ENCODE peak calls at places on chromosomes 13 and 19, in eight cellular contexts. One of them, this sample, is unnamed.

GRCh38 chr19:6056801-6057650 is 53.3 kb downstream of the RFX2 start:
- DNase-seq in ovary: peak; percentile 92
- DNase-seq in HepG2: peak; percentile 77
- DNase-seq in SK-N-SH: no peak
- DNase-seq in tibial nerve: no peak
- DNase-seq in stomach: peak; percentile 47
- DNase-seq in upper lobe of left lung: peak; percentile 77
- DNase-seq in transverse colon: peak; percentile 70
- DNase-seq in this sample: peak; percentile 94

GRCh38 chr13:40916207-40916998 is 102.7 kb downstream of the ELF1 start:
- DNase-seq in ovary: no peak
- DNase-seq in HepG2: no peak
- DNase-seq in SK-N-SH: peak; percentile 54
- DNase-seq in tibial nerve: no peak
- DNase-seq in stomach: no peak
- DNase-seq in upper lobe of left lung: no peak
- DNase-seq in transverse colon: no peak
- DNase-seq in this sample: no peak

GRCh38 chr13:46369506-46370268 is 17.4 kb downstream of the RUBCNL start:
- DNase-seq in ovary: no peak
- DNase-seq in HepG2: no peak
- DNase-seq in SK-N-SH: no peak
- DNase-seq in tibial nerve: no peak
- DNase-seq in stomach: no peak
- DNase-seq in upper lobe of left lung: no peak
- DNase-seq in transverse colon: no peak
- DNase-seq in this sample: no peak

GRCh38 chr19:45577111-45577905 is 7.3 kb downstream of the OPA3 start:
- DNase-seq in ovary: peak; percentile 40
- DNase-seq in HepG2: peak; percentile 86
- DNase-seq in SK-N-SH: no peak
- DNase-seq in tibial nerve: no peak
- DNase-seq in stomach: peak; percentile 71
- DNase-seq in upper lobe of left lung: no peak
- DNase-seq in transverse colon: peak; percentile 60
- DNase-seq in this sample: peak; percentile 79

GRCh38 chr19:2983351-2984195 is 6.2 kb downstream of the TLE6 start:
- DNase-seq in ovary: peak; percentile 77
- DNase-seq in HepG2: no peak
- DNase-seq in SK-N-SH: peak; percentile 87
- DNase-seq in tibial nerve: peak; percentile 37
- DNase-seq in stomach: no peak
- DNase-seq in upper lobe of left lung: peak; percentile 66
- DNase-seq in transverse colon: peak; percentile 30
- DNase-seq in this sample: peak; percentile 86

GRCh38 chr19:33278403-33279269 is 23.7 kb downstream of the CEBPA start:
- DNase-seq in ovary: no peak
- DNase-seq in HepG2: peak; percentile 61
- DNase-seq in SK-N-SH: no peak
- DNase-seq in tibial nerve: no peak
- DNase-seq in stomach: no peak
- DNase-seq in upper lobe of left lung: peak; percentile 67
- DNase-seq in transverse colon: no peak
- DNase-seq in this sample: no peak

GRCh38 chr13:91406619-91407018 is 8.2 kb downstream of the GPC5 start:
- DNase-seq in ovary: no peak
- DNase-seq in HepG2: peak; percentile 79
- DNase-seq in SK-N-SH: peak; percentile 21
- DNase-seq in tibial nerve: no peak
- DNase-seq in stomach: no peak
- DNase-seq in upper lobe of left lung: no peak
- DNase-seq in transverse colon: no peak
- DNase-seq in this sample: no peak

GRCh38 chr19:45446944-45447343 is 20.9 kb upstream of the FOSB start:
- DNase-seq in ovary: no peak
- DNase-seq in HepG2: no peak
- DNase-seq in SK-N-SH: no peak
- DNase-seq in tibial nerve: no peak
- DNase-seq in stomach: no peak
- DNase-seq in upper lobe of left lung: no peak
- DNase-seq in transverse colon: no peak
- DNase-seq in this sample: no peak

GRCh38 chr19:43682824-43683661 is 13.1 kb upstream of the PLAUR start:
- DNase-seq in ovary: no peak
- DNase-seq in HepG2: no peak
- DNase-seq in SK-N-SH: no peak
- DNase-seq in tibial nerve: no peak
- DNase-seq in stomach: no peak
- DNase-seq in upper lobe of left lung: no peak
- DNase-seq in transverse colon: no peak
- DNase-seq in this sample: no peak

GRCh38 chr19:40267601-40267997 is 17.5 kb downstream of the AKT2 start:
- DNase-seq in ovary: no peak
- DNase-seq in HepG2: no peak
- DNase-seq in SK-N-SH: no peak
- DNase-seq in tibial nerve: no peak
- DNase-seq in stomach: no peak
- DNase-seq in upper lobe of left lung: no peak
- DNase-seq in transverse colon: no peak
- DNase-seq in this sample: no peak

GRCh38 chr19:57241181-57241580 is 749 bp downstream of the ZNF805 start:
- DNase-seq in ovary: no peak
- DNase-seq in HepG2: peak; percentile 12
- DNase-seq in SK-N-SH: peak; percentile 26
- DNase-seq in tibial nerve: no peak
- DNase-seq in stomach: no peak
- DNase-seq in upper lobe of left lung: no peak
- DNase-seq in transverse colon: no peak
- DNase-seq in this sample: no peak

GRCh38 chr13:101309014-101309619 is 107.2 kb downstream of the NALCN start:
- DNase-seq in ovary: no peak
- DNase-seq in HepG2: no peak
- DNase-seq in SK-N-SH: no peak
- DNase-seq in tibial nerve: no peak
- DNase-seq in stomach: no peak
- DNase-seq in upper lobe of left lung: no peak
- DNase-seq in transverse colon: no peak
- DNase-seq in this sample: no peak

GRCh38 chr13:95896302-95896701 is 156.9 kb downstream of the UGGT2 start:
- DNase-seq in ovary: no peak
- DNase-seq in HepG2: no peak
- DNase-seq in SK-N-SH: no peak
- DNase-seq in tibial nerve: no peak
- DNase-seq in stomach: no peak
- DNase-seq in upper lobe of left lung: no peak
- DNase-seq in transverse colon: no peak
- DNase-seq in this sample: no peak

GRCh38 chr19:17394891-17395415 is 957 bp upstream of the CCDC194 start:
- DNase-seq in ovary: peak; percentile 67
- DNase-seq in HepG2: no peak
- DNase-seq in SK-N-SH: peak; percentile 81
- DNase-seq in tibial nerve: peak; percentile 40
- DNase-seq in stomach: peak; percentile 58
- DNase-seq in upper lobe of left lung: peak; percentile 56
- DNase-seq in transverse colon: peak; percentile 57
- DNase-seq in this sample: no peak

GRCh38 chr19:21483589-21484170 is 21.7 kb upstream of the ZNF429 start:
- DNase-seq in ovary: peak; percentile 62
- DNase-seq in HepG2: no peak
- DNase-seq in SK-N-SH: peak; percentile 85
- DNase-seq in tibial nerve: peak; percentile 23
- DNase-seq in stomach: peak; percentile 60
- DNase-seq in upper lobe of left lung: peak; percentile 56
- DNase-seq in transverse colon: peak; percentile 51
- DNase-seq in this sample: peak; percentile 76

GRCh38 chr19:6262519-6262918 is 17.3 kb downstream of the MLLT1 start:
- DNase-seq in ovary: no peak
- DNase-seq in HepG2: no peak
- DNase-seq in SK-N-SH: no peak
- DNase-seq in tibial nerve: no peak
- DNase-seq in stomach: no peak
- DNase-seq in upper lobe of left lung: no peak
- DNase-seq in transverse colon: no peak
- DNase-seq in this sample: no peak

GRCh38 chr19:41774515-41774980 is 19.2 kb downstream of the CEACAM6 start:
- DNase-seq in ovary: no peak
- DNase-seq in HepG2: no peak
- DNase-seq in SK-N-SH: no peak
- DNase-seq in tibial nerve: no peak
- DNase-seq in stomach: peak; percentile 59
- DNase-seq in upper lobe of left lung: peak; percentile 82
- DNase-seq in transverse colon: peak; percentile 84
- DNase-seq in this sample: no peak
- H3K4me1 ChIP-seq in ovary: no peaks in the 10 kb centered on the region
- H3K4me1 ChIP-seq in HepG2: no peaks in the 10 kb centered on the region
- H3K4me1 ChIP-seq in SK-N-SH: no peaks in the 10 kb centered on the region
- H3K4me1 ChIP-seq in tibial nerve: no peaks in the 10 kb centered on the region
- H3K4me1 ChIP-seq in stomach: peaks cover 5% of the 10 kb centered on the region
- H3K4me1 ChIP-seq in upper lobe of left lung: no peaks in the 10 kb centered on the region
- H3K4me1 ChIP-seq in transverse colon: peaks cover 27% of the 10 kb centered on the region
- H3K4me1 ChIP-seq in this sample: no peaks in the 10 kb centered on the region

DNA sequence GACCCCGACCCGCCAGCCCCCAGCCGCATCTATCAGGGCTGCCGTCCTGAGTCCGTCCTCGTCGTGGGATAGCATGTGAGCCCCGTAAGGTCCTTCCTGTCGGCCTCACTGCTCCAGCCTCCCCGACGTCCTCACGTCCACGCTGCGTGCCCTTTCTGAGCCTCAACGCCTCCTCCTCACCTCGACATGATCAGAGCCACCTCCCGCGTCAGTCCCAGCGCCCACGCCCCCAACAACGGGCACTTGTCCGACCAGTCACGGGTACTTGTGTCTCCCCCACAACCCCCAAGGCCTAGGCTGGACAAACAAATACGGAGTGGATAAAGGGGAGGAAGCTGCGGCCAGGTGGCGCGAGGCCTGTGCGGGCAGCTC is 665 bp downstream of the ZNF497 start:
- DNase-seq in ovary: no peak
- DNase-seq in HepG2: peak; percentile 49
- DNase-seq in SK-N-SH: peak; percentile 83
- DNase-seq in tibial nerve: no peak
- DNase-seq in stomach: peak; percentile 38
- DNase-seq in upper lobe of left lung: peak; percentile 31
- DNase-seq in transverse colon: peak; percentile 57
- DNase-seq in this sample: no peak
- TF ChIP-seq EP300 in ovary: no peak
- TF ChIP-seq EP300 in HepG2: no peak
- TF ChIP-seq EP300 in SK-N-SH: no peak
- TF ChIP-seq EP300 in tibial nerve: no peak
- TF ChIP-seq EP300 in stomach: no peak
- TF ChIP-seq EP300 in upper lobe of left lung: no peak
- TF ChIP-seq EP300 in transverse colon: no peak
- TF ChIP-seq EP300 in this sample: no peak

GRCh38 chr19:48108997-48109782 is 1.4 kb downstream of the PLA2G4C start:
- DNase-seq in ovary: no peak
- DNase-seq in HepG2: no peak
- DNase-seq in SK-N-SH: no peak
- DNase-seq in tibial nerve: no peak
- DNase-seq in stomach: no peak
- DNase-seq in upper lobe of left lung: no peak
- DNase-seq in transverse colon: no peak
- DNase-seq in this sample: no peak
- H3K4me3 ChIP-seq in ovary: no peak overlapping the region
- H3K4me3 ChIP-seq in HepG2: no peak overlapping the region
- H3K4me3 ChIP-seq in SK-N-SH: no peak overlapping the region
- H3K4me3 ChIP-seq in tibial nerve: no peak overlapping the region
- H3K4me3 ChIP-seq in stomach: no peak overlapping the region
- H3K4me3 ChIP-seq in upper lobe of left lung: no peak overlapping the region
- H3K4me3 ChIP-seq in transverse colon: no peak overlapping the region
- H3K4me3 ChIP-seq in this sample: no peak overlapping the region

DNA sequence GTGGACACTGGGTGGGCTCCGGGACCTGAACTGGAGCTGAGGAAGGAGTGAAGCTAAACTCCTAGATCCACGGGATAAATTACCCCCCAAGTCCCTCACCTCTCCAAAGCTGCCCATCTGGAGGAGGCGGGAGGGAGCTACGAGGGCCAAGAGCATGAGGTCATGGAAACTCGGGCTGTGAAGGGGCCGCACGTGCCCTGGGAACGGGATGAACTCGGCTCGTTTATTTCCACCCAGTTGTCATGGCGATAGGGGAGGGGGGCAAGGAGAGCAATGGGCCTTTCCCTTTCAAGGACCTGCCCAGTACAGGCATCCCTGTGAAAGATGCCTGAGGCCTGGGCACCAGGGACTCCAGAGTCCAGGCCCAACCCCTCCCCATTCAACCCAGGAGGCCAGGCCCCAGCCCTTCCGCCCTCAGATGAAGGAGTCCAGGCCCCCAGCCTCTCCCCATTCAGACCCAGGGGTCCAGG is 3.8 kb downstream of the PPP1R12C start:
- DNase-seq in ovary: peak; percentile 97
- DNase-seq in HepG2: peak; percentile 38
- DNase-seq in SK-N-SH: peak; percentile 70
- DNase-seq in tibial nerve: peak; percentile 90
- DNase-seq in stomach: peak; percentile 58
- DNase-seq in upper lobe of left lung: peak; percentile 85
- DNase-seq in transverse colon: peak; percentile 81
- DNase-seq in this sample: peak; percentile 99
- H3K4me1 ChIP-seq in ovary: peaks cover 19% of the 10 kb centered on the region
- H3K4me1 ChIP-seq in HepG2: peaks cover 30% of the 10 kb centered on the region
- H3K4me1 ChIP-seq in SK-N-SH: peaks cover 27% of the 10 kb centered on the region
- H3K4me1 ChIP-seq in tibial nerve: peaks cover 38% of the 10 kb centered on the region
- H3K4me1 ChIP-seq in stomach: peaks cover 72% of the 10 kb centered on the region
- H3K4me1 ChIP-seq in upper lobe of left lung: peaks cover 49% of the 10 kb centered on the region
- H3K4me1 ChIP-seq in transverse colon: peaks cover 43% of the 10 kb centered on the region
- H3K4me1 ChIP-seq in this sample: peaks cover 78% of the 10 kb centered on the region

This sample was measured in sigmoid colon.